ENCODE peak calls at places on chromosome 1, in eight cellular contexts. G, S, B, E, R, Y, A and X are unnamed samples.

GRCh38 chr1:109722920-109723319 is 10.9 kb downstream of the GSTM5 start:
- DNase-seq in G (no peak), E (no peak), R (no peak), B (no peak), S (no peak), A (no peak), Y (no peak), X (no peak)

GRCh38 chr1:153728305-153729066 is 636 bp downstream of the INTS3 start:
- DNase-seq in G (peak), B (peak), S (peak), E (peak), R (peak), A (no peak), Y (peak), X (peak)

GRCh38 chr1:167720965-167721616 is 691 bp upstream of the MPZL1 start:
- DNase-seq in G (peak), R (no peak), S (no peak), Y (no peak), B (peak), E (peak), A (no peak), X (peak)

GRCh38 chr1:240036526-240036925 is 55.2 kb upstream of the FMN2 start:
- DNase-seq in S (no peak), G (no peak), Y (no peak), E (no peak), A (no peak), R (no peak), B (no peak), X (no peak)

GRCh38 chr1:230977781-230978490 is 725 bp downstream of the TTC13 start:
- DNase-seq in Y (peak), E (peak), S (peak), R (peak), A (no peak), G (peak), B (no peak), X (peak)

GRCh38 chr1:229425564-229426159 is 8.2 kb downstream of the ACTA1 start:
- DNase-seq in R (no peak), B (no peak), E (no peak), G (no peak), Y (no peak), A (no peak), S (no peak), X (no peak)

GRCh38 chr1:178651742-178652141 is 73.3 kb upstream of the RALGPS2 start:
- DNase-seq in A (no peak), R (no peak), G (peak), E (no peak), Y (no peak), B (no peak), S (no peak), X (no peak)

GRCh38 chr1:85148524-85149250 is 52.1 kb downstream of the SYDE2 start:
- DNase-seq in G (peak), A (no peak), E (no peak), R (no peak), S (no peak), B (peak), Y (peak), X (peak)

GRCh38 chr1:204335085-204335484 is 24.6 kb downstream of the PLEKHA6 start:
- DNase-seq in G (no peak), A (no peak), E (no peak), B (no peak), R (no peak), Y (no peak), S (no peak), X (no peak)

GRCh38 chr1:217363319-217363718 is 267.6 kb downstream of the GPATCH2 start:
- DNase-seq in R (no peak), A (no peak), E (no peak), S (no peak), B (peak), G (no peak), Y (no peak), X (peak)

GRCh38 chr1:15760520-15761211 is 2.1 kb downstream of the FBLIM1 start:
- DNase-seq in Y (no peak), E (no peak), B (peak), R (no peak), G (peak), S (no peak), A (no peak), X (peak)

GRCh38 chr1:162627662-162628296 is 4.5 kb upstream of the DDR2 start:
- DNase-seq in G (peak), S (no peak), Y (no peak), R (no peak), A (no peak), B (peak), E (peak), X (no peak)

GRCh38 chr1:91776068-91776794 is 109.7 kb downstream of the TGFBR3 start:
- DNase-seq in B (no peak), S (no peak), Y (no peak), G (no peak), A (no peak), E (no peak), R (no peak), X (no peak)

GRCh38 chr1:53636621-53637171 is 102.3 kb downstream of the GLIS1 start:
- DNase-seq in B (no peak), S (no peak), R (no peak), A (no peak), E (no peak), Y (no peak), G (no peak), X (no peak)

GRCh38 chr1:121483961-121484424 is 299.2 kb downstream of the SRGAP2C start:
- DNase-seq in S (no peak), Y (peak), R (no peak), G (peak), E (no peak), B (peak), A (no peak), X (peak)

GRCh38 chr1:34367954-34368353 is 191.2 kb downstream of the C1orf94 start:
- DNase-seq in A (no peak), S (no peak), R (no peak), G (no peak), E (no peak), Y (no peak), B (no peak), X (no peak)

GRCh38 chr1:145849356-145850165 is 4.1 kb downstream of the NUDT17 start:
- DNase-seq in G (peak), E (peak), Y (no peak), A (no peak), S (no peak), R (no peak), B (peak), X (peak)

GRCh38 chr1:173798078-173798477 is 26.4 kb upstream of the DARS2 start:
- DNase-seq in Y (no peak), B (no peak), A (no peak), E (no peak), S (no peak), R (no peak), G (no peak), X (no peak)

GRCh38 chr1:113913887-113914664 is 8.9 kb downstream of the DCLRE1B start:
- DNase-seq in R (no peak), E (no peak), A (no peak), Y (no peak), G (no peak), S (no peak), B (no peak), X (no peak)

GRCh38 chr1:160108888-160109662 is 6.5 kb upstream of the ATP1A2 start:
- DNase-seq in S (peak), R (no peak), A (no peak), G (peak), B (peak), Y (no peak), E (peak), X (peak)

GRCh38 chr1:95197616-95198252 is 36.3 kb upstream of the RWDD3 start:
- DNase-seq in E (no peak), R (no peak), S (no peak), G (peak), Y (no peak), B (peak), A (no peak), X (peak)

GRCh38 chr1:199794105-199794863 is 233.2 kb upstream of the NR5A2 start:
- DNase-seq in R (no peak), G (peak), B (no peak), S (no peak), Y (peak), E (no peak), A (no peak), X (no peak)

GRCh38 chr1:25103180-25103790 is 129.0 kb downstream of the SYF2 start:
- DNase-seq in B (no peak), Y (no peak), A (no peak), S (no peak), G (no peak), E (no peak), R (no peak), X (no peak)

GRCh38 chr1:234582186-234582585 is 27.8 kb downstream of the IRF2BP2 start:
- DNase-seq in Y (no peak), G (no peak), S (no peak), R (no peak), B (no peak), A (no peak), E (no peak), X (no peak)

GRCh38 chr1:24725209-24725651 is 20.0 kb upstream of the CLIC4 start:
- DNase-seq in Y (no peak), A (no peak), S (no peak), R (no peak), G (peak), E (peak), B (no peak), X (peak)